ENCODE peak calls at places on chromosomes 6 and 20, in eight cellular contexts. F, L, Z, K, R, C, X and D are unnamed samples.

GRCh38 chr20:36344517-36345132 is 38.5 kb downstream of the DLGAP4 start:
- DNase-seq in F (peak; percentile 63), L (no peak), Z (no peak), K (no peak), R (peak; percentile 27), C (peak; percentile 12), X (peak; percentile 54), D (peak; percentile 62)

GRCh38 chr20:45235995-45236394 is 14.8 kb downstream of the SEMG2 start:
- DNase-seq in F (no peak), L (no peak), Z (no peak), K (no peak), R (no peak), C (no peak), X (no peak), D (no peak)

GRCh38 chr6:107866606-107867301 is 42.6 kb upstream of the SCML4 start:
- DNase-seq in F (peak; percentile 61), L (peak; percentile 19), Z (no peak), K (no peak), R (peak; percentile 22), C (no peak), X (no peak), D (no peak)

GRCh38 chr6:51147756-51148155 is 329.1 kb downstream of the TFAP2B start:
- DNase-seq in F (no peak), L (no peak), Z (no peak), K (no peak), R (no peak), C (no peak), X (no peak), D (no peak)

GRCh38 chr6:150202404-150202803 is 59.6 kb downstream of the PPP1R14C start:
- DNase-seq in F (no peak), L (no peak), Z (peak; percentile 73), K (no peak), R (no peak), C (no peak), X (no peak), D (peak; percentile 42)

GRCh38 chr6:54244430-54244829 is 63.8 kb upstream of the TINAG start:
- DNase-seq in F (peak; percentile 63), L (no peak), Z (no peak), K (no peak), R (peak; percentile 24), C (peak; percentile 13), X (no peak), D (no peak)

GRCh38 chr6:41306187-41306854 is 19.8 kb upstream of the TREM1 start:
- DNase-seq in F (peak; percentile 74), L (peak; percentile 70), Z (no peak), K (no peak), R (no peak), C (peak; percentile 18), X (no peak), D (peak; percentile 40)

GRCh38 chr6:111329882-111330633 is 153.0 kb downstream of the REV3L start:
- DNase-seq in F (no peak), L (no peak), Z (no peak), K (no peak), R (no peak), C (no peak), X (no peak), D (no peak)

GRCh38 chr20:44071526-44072111 is 115.4 kb downstream of the JPH2 start:
- DNase-seq in F (no peak), L (no peak), Z (no peak), K (no peak), R (no peak), C (no peak), X (no peak), D (no peak)

GRCh38 chr20:32359633-32360332 is 1.7 kb downstream of the ASXL1 start:
- DNase-seq in F (peak; percentile 56), L (no peak), Z (no peak), K (no peak), R (peak; percentile 46), C (peak; percentile 59), X (no peak), D (no peak)

GRCh38 chr20:44471481-44471882 is 4.2 kb upstream of the TTPAL start:
- DNase-seq in F (peak; percentile 78), L (peak; percentile 94), Z (peak; percentile 10), K (no peak), R (peak; percentile 54), C (no peak), X (no peak), D (no peak)

GRCh38 chr20:24339179-24339578 is 130.2 kb upstream of the SYNDIG1 start:
- DNase-seq in F (no peak), L (no peak), Z (no peak), K (no peak), R (peak; percentile 69), C (no peak), X (no peak), D (no peak)

GRCh38 chr6:145247677-145248419 is 487.5 kb downstream of the EPM2A start:
- DNase-seq in F (peak; percentile 97), L (no peak), Z (no peak), K (no peak), R (peak; percentile 87), C (peak; percentile 76), X (no peak), D (no peak)

GRCh38 chr6:167652042-167652700 is 174.5 kb upstream of the AFDN start:
- DNase-seq in F (no peak), L (no peak), Z (no peak), K (no peak), R (no peak), C (no peak), X (no peak), D (no peak)

GRCh38 chr6:127737009-127737486 is 160.1 kb downstream of the C6orf58 start:
- DNase-seq in F (peak; percentile 89), L (peak; percentile 70), Z (no peak), K (peak; percentile 4), R (peak; percentile 79), C (peak; percentile 43), X (peak; percentile 15), D (peak; percentile 47)

GRCh38 chr20:51128198-51128597 is 105.3 kb upstream of the KCNG1 start:
- DNase-seq in F (peak; percentile 95), L (no peak), Z (no peak), K (no peak), R (peak; percentile 78), C (peak; percentile 68), X (no peak), D (no peak)

GRCh38 chr6:168376120-168376519 is 56.5 kb upstream of the DACT2 start:
- DNase-seq in F (no peak), L (no peak), Z (peak; percentile 49), K (no peak), R (no peak), C (no peak), X (no peak), D (no peak)